ENCODE peak calls at places on chromosomes 12 and 14, in nine cellular contexts. F is CD8-positive, alpha-beta memory T cell; P is tibial artery; C is upper lobe of right lung; Q is cardiac muscle cell; A is gastrocnemius medialis; S is A549; I is psoas muscle; M is pancreas. T is an unnamed sample.

GRCh38 chr14:103427485-103428443 is 42.5 kb downstream of the MARK3 start:
- DNase-seq in A (no peak), C (no peak), P (no peak), I (no peak), F (no peak), M (no peak), Q (peak; percentile 94), S (peak; percentile 21), T (no peak)

GRCh38 chr12:130137141-130138018 is 24.9 kb upstream of the FZD10 start:
- DNase-seq in C (no peak), Q (no peak), I (peak; percentile 43), F (no peak), A (no peak), M (no peak), S (peak; percentile 61), P (no peak), T (no peak)

GRCh38 chr14:69317780-69318179 is 57.8 kb downstream of the GALNT16 start:
- DNase-seq in P (peak; percentile 64), C (peak; percentile 71), I (no peak), Q (no peak), S (no peak), M (no peak), A (no peak), F (no peak), T (no peak)

GRCh38 chr12:105975351-105975750 is 163.4 kb downstream of the NUAK1 start:
- DNase-seq in A (no peak), P (no peak), F (no peak), C (no peak), M (no peak), I (no peak), S (no peak), Q (no peak), T (no peak)

GRCh38 chr14:31692376-31692781 is 131.2 kb downstream of the NUBPL start:
- DNase-seq in F (no peak), C (no peak), P (no peak), Q (peak; percentile 25), A (no peak), I (no peak), M (no peak), S (no peak), T (no peak)

GRCh38 chr12:21354641-21355040 is 18.1 kb upstream of the IAPP start:
- DNase-seq in M (no peak), Q (no peak), I (no peak), P (no peak), S (no peak), F (no peak), A (no peak), C (no peak), T (no peak)

GRCh38 chr14:31802838-31803237 is 241.6 kb downstream of the NUBPL start:
- DNase-seq in A (no peak), C (no peak), Q (no peak), P (no peak), I (no peak), S (no peak), M (no peak), F (no peak), T (no peak)

GRCh38 chr14:106276326-106277267 is 750.2 kb downstream of the TMEM121 start:
- DNase-seq in A (no peak), P (no peak), I (no peak), F (no peak), S (no peak), C (no peak), Q (no peak), M (no peak), T (no peak)

GRCh38 chr12:112294793-112295192 is 87.4 kb downstream of the HECTD4 start:
- DNase-seq in C (no peak), S (peak; percentile 44), A (no peak), I (no peak), F (no peak), Q (peak; percentile 37), M (no peak), P (no peak), T (no peak)

GRCh38 chr12:5043589-5044419 is at the start of gene KCNA5:
- DNase-seq in C (no peak), Q (peak; percentile 3), S (no peak), F (no peak), P (peak; percentile 93), I (no peak), M (no peak), A (no peak), T (no peak)

GRCh38 chr12:117699575-117699974 is 269.2 kb downstream of the KSR2 start:
- DNase-seq in C (no peak), A (no peak), M (no peak), Q (no peak), S (no peak), P (no peak), I (no peak), F (no peak), T (no peak)

GRCh38 chr12:25940886-25941285 is 17.6 kb upstream of the RASSF8 start:
- DNase-seq in Q (no peak), I (no peak), P (no peak), C (no peak), F (no peak), M (no peak), A (no peak), S (no peak), T (no peak)

GRCh38 chr12:106300761-106301160 is 1.8 kb upstream of the TCP11L2 start:
- DNase-seq in S (no peak), F (no peak), M (no peak), I (no peak), P (no peak), C (no peak), A (no peak), Q (no peak), T (no peak)

GRCh38 chr14:94342334-94342934 is 19.3 kb upstream of the SERPINA6 start:
- DNase-seq in I (peak; percentile 76), F (no peak), S (peak; percentile 90), M (peak; percentile 82), C (peak; percentile 78), P (peak; percentile 90), A (peak; percentile 66), Q (peak; percentile 100), T (peak; percentile 94)

GRCh38 chr14:101503431-101504095 is 57.7 kb upstream of the DIO3 start:
- DNase-seq in S (no peak), M (no peak), Q (no peak), I (peak; percentile 16), C (peak; percentile 42), A (no peak), P (peak; percentile 53), F (peak; percentile 26), T (no peak)

GRCh38 chr12:52139579-52140062 is 52.2 kb downstream of the KRT80 start:
- DNase-seq in A (no peak), P (no peak), F (peak; percentile 49), Q (no peak), M (peak; percentile 72), C (no peak), I (no peak), S (peak; percentile 68), T (peak; percentile 62)

GRCh38 chr14:53011053-53011462 is 60.2 kb upstream of the FERMT2 start:
- DNase-seq in A (peak; percentile 83), M (no peak), S (peak; percentile 66), P (peak; percentile 86), F (no peak), C (no peak), Q (peak; percentile 99), I (peak; percentile 90), T (peak; percentile 31)

GRCh38 chr12:13152281-13152680 is 44.2 kb upstream of the EMP1 start:
- DNase-seq in M (no peak), F (no peak), P (peak; percentile 68), A (peak; percentile 68), S (no peak), C (no peak), Q (no peak), I (peak; percentile 83), T (no peak)

GRCh38 chr14:78153069-78153351 is 17.2 kb upstream of the NRXN3 start:
- DNase-seq in S (peak; percentile 39), Q (peak; percentile 27), F (no peak), A (no peak), I (no peak), M (no peak), C (no peak), P (no peak), T (no peak)

GRCh38 chr14:90651976-90652560 is 164.2 kb downstream of the TTC7B start:
- DNase-seq in F (no peak), A (no peak), M (no peak), I (no peak), Q (no peak), P (no peak), S (no peak), C (no peak), T (no peak)

GRCh38 chr12:74816398-74817175 is 279.0 kb downstream of the ATXN7L3B start:
- DNase-seq in S (peak; percentile 18), P (no peak), C (no peak), A (no peak), I (peak; percentile 23), Q (no peak), F (no peak), M (no peak), T (no peak)

GRCh38 chr12:27606986-27607385 is 83.0 kb downstream of the PPFIBP1 start:
- DNase-seq in P (no peak), Q (no peak), M (no peak), S (no peak), F (no peak), A (no peak), C (no peak), I (no peak), T (no peak)
- H3K27ac ChIP-seq in P (no peak overlapping the region), Q (no peak overlapping the region), M (no peak overlapping the region), S (peak overlapping the region; percentile 11), F (no peak overlapping the region), A (no peak overlapping the region), C (no peak overlapping the region), I (no peak overlapping the region), T (no peak overlapping the region)

GRCh38 chr14:57530571-57530970 is 36.9 kb upstream of the CCDC198 start:
- DNase-seq in M (no peak), F (no peak), Q (no peak), P (no peak), A (no peak), I (no peak), C (no peak), S (no peak), T (no peak)

DNA sequence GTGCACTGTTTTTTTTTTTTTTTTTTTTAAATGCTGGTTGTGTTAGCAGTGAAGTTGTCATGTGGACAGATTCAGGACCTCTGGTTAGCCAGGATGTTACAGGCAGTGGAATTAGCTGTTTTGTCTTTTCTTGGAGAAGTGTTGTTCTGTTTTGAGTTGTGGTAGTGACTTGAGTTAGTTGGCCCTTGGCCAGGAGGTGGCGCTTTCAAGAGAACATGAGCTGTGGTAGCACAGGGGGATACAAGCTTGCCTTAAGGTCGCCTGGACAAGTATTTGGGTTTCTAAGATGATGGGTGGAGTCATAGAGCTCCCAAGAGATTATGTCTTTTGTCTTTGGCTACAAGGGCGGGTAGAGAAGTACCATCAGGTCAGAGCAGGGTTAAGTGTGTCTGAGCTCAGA is 33.3 kb upstream of the CCDC198 start:
- DNase-seq in C (no peak), I (no peak), P (no peak), M (peak; percentile 24), S (peak; percentile 7), A (no peak), Q (no peak), F (no peak), T (no peak)
- H3K27ac ChIP-seq in C (no peak overlapping the region), I (no peak overlapping the region), P (no peak overlapping the region), M (no peak overlapping the region), S (no peak overlapping the region), A (no peak overlapping the region), Q (no peak overlapping the region), F (no peak overlapping the region), T (no peak overlapping the region)

GRCh38 chr12:94149781-94150482 is 1.6 kb downstream of the PLXNC1 start:
- DNase-seq in I (peak; percentile 78), A (no peak), S (peak; percentile 21), P (no peak), F (no peak), C (peak; percentile 71), M (peak; percentile 50), Q (peak; percentile 78), T (peak; percentile 54)
- H3K27ac ChIP-seq in I (no peak overlapping the region), A (no peak overlapping the region), S (no peak overlapping the region), P (no peak overlapping the region), F (no peak overlapping the region), C (peak overlapping the region; percentile 14), M (peak overlapping the region; percentile 33), Q (no peak overlapping the region), T (no peak overlapping the region)

GRCh38 chr12:65305346-65305950 is 27.0 kb downstream of the MSRB3 start:
- DNase-seq in C (no peak), S (no peak), I (no peak), A (no peak), P (no peak), F (no peak), M (no peak), Q (no peak), T (no peak)
- H3K27ac ChIP-seq in C (no peak overlapping the region), S (no peak overlapping the region), I (no peak overlapping the region), A (no peak overlapping the region), P (no peak overlapping the region), F (no peak overlapping the region), M (no peak overlapping the region), Q (peak overlapping the region; percentile 5), T (no peak overlapping the region)